ENCODE peak calls at places on chromosome 9, in five cellular contexts. One of them, this sample, is unnamed.

GRCh38 chr9:125493861-125494554 is 213.0 kb downstream of the MAPKAP1 start:
- DNase-seq in mesenchymal stem cell: no peak
- DNase-seq in H1: no peak
- DNase-seq in IMR-90: peak
- DNase-seq in trophoblast cell: no peak
- DNase-seq in this sample: no peak

GRCh38 chr9:99732715-99733114 is 89.0 kb upstream of the NR4A3 start:
- DNase-seq in mesenchymal stem cell: no peak
- DNase-seq in H1: no peak
- DNase-seq in IMR-90: no peak
- DNase-seq in trophoblast cell: no peak
- DNase-seq in this sample: no peak

GRCh38 chr9:78552802-78553201 is 255.9 kb downstream of the PSAT1 start:
- DNase-seq in mesenchymal stem cell: no peak
- DNase-seq in H1: no peak
- DNase-seq in IMR-90: peak
- DNase-seq in trophoblast cell: no peak
- DNase-seq in this sample: no peak

GRCh38 chr9:74379718-74380117 is 117.4 kb upstream of the RORB start:
- DNase-seq in mesenchymal stem cell: no peak
- DNase-seq in H1: peak
- DNase-seq in IMR-90: no peak
- DNase-seq in trophoblast cell: peak
- DNase-seq in this sample: peak

GRCh38 chr9:459491-460444 is 245.1 kb downstream of the DOCK8 start:
- DNase-seq in mesenchymal stem cell: no peak
- DNase-seq in H1: no peak
- DNase-seq in IMR-90: no peak
- DNase-seq in trophoblast cell: no peak
- DNase-seq in this sample: no peak

GRCh38 chr9:95027914-95028854 is 289.3 kb downstream of the FANCC start:
- DNase-seq in mesenchymal stem cell: no peak
- DNase-seq in H1: no peak
- DNase-seq in IMR-90: no peak
- DNase-seq in trophoblast cell: peak
- DNase-seq in this sample: no peak

GRCh38 chr9:16725066-16725465 is 145.4 kb downstream of the BNC2 start:
- DNase-seq in mesenchymal stem cell: no peak
- DNase-seq in H1: no peak
- DNase-seq in IMR-90: no peak
- DNase-seq in trophoblast cell: no peak
- DNase-seq in this sample: no peak

GRCh38 chr9:71746023-71746752 is 22.1 kb downstream of the CEMIP2 start:
- DNase-seq in mesenchymal stem cell: no peak
- DNase-seq in H1: no peak
- DNase-seq in IMR-90: no peak
- DNase-seq in trophoblast cell: no peak
- DNase-seq in this sample: no peak

GRCh38 chr9:69744688-69745380 is 15.0 kb downstream of the PTAR1 start:
- DNase-seq in mesenchymal stem cell: no peak
- DNase-seq in H1: no peak
- DNase-seq in IMR-90: peak
- DNase-seq in trophoblast cell: no peak
- DNase-seq in this sample: no peak

GRCh38 chr9:22142681-22143080 is 133.6 kb upstream of the CDKN2B start:
- DNase-seq in mesenchymal stem cell: peak
- DNase-seq in H1: no peak
- DNase-seq in IMR-90: peak
- DNase-seq in trophoblast cell: no peak
- DNase-seq in this sample: no peak

GRCh38 chr9:136012651-136013050 is 51.5 kb upstream of the UBAC1 start:
- DNase-seq in mesenchymal stem cell: no peak
- DNase-seq in H1: no peak
- DNase-seq in IMR-90: peak
- DNase-seq in trophoblast cell: no peak
- DNase-seq in this sample: no peak

GRCh38 chr9:27540537-27540936 is 10.9 kb upstream of the MOB3B start:
- DNase-seq in mesenchymal stem cell: peak
- DNase-seq in H1: no peak
- DNase-seq in IMR-90: peak
- DNase-seq in trophoblast cell: no peak
- DNase-seq in this sample: no peak

GRCh38 chr9:83220737-83221136 is 157.8 kb upstream of the RASEF start:
- DNase-seq in mesenchymal stem cell: peak
- DNase-seq in H1: no peak
- DNase-seq in IMR-90: peak
- DNase-seq in trophoblast cell: peak
- DNase-seq in this sample: no peak

GRCh38 chr9:77848897-77849296 is 182.7 kb downstream of the GNAQ start:
- DNase-seq in mesenchymal stem cell: peak
- DNase-seq in H1: no peak
- DNase-seq in IMR-90: peak
- DNase-seq in trophoblast cell: peak
- DNase-seq in this sample: no peak

GRCh38 chr9:72674961-72675360 is 153.6 kb downstream of the TMC1 start:
- DNase-seq in mesenchymal stem cell: no peak
- DNase-seq in H1: no peak
- DNase-seq in IMR-90: no peak
- DNase-seq in trophoblast cell: no peak
- DNase-seq in this sample: no peak

GRCh38 chr9:90547896-90548295 is 94.7 kb downstream of the DIRAS2 start:
- DNase-seq in mesenchymal stem cell: peak
- DNase-seq in H1: no peak
- DNase-seq in IMR-90: no peak
- DNase-seq in trophoblast cell: peak
- DNase-seq in this sample: no peak

GRCh38 chr9:131545003-131545785 is at the start of gene PRRT1B:
- DNase-seq in mesenchymal stem cell: no peak
- DNase-seq in H1: no peak
- DNase-seq in IMR-90: no peak
- DNase-seq in trophoblast cell: peak
- DNase-seq in this sample: no peak

GRCh38 chr9:20269620-20270019 is 352.7 kb downstream of the MLLT3 start:
- DNase-seq in mesenchymal stem cell: no peak
- DNase-seq in H1: no peak
- DNase-seq in IMR-90: no peak
- DNase-seq in trophoblast cell: peak
- DNase-seq in this sample: no peak

GRCh38 chr9:96006961-96007360 is 131.5 kb downstream of the ERCC6L2 start:
- DNase-seq in mesenchymal stem cell: peak
- DNase-seq in H1: no peak
- DNase-seq in IMR-90: peak
- DNase-seq in trophoblast cell: peak
- DNase-seq in this sample: no peak

GRCh38 chr9:74322661-74323314 is 174.3 kb upstream of the RORB start:
- DNase-seq in mesenchymal stem cell: no peak
- DNase-seq in H1: no peak
- DNase-seq in IMR-90: no peak
- DNase-seq in trophoblast cell: no peak
- DNase-seq in this sample: no peak

GRCh38 chr9:13139641-13140171 is 139.8 kb downstream of the MPDZ start:
- DNase-seq in mesenchymal stem cell: peak
- DNase-seq in H1: no peak
- DNase-seq in IMR-90: peak
- DNase-seq in trophoblast cell: peak
- DNase-seq in this sample: no peak

GRCh38 chr9:18632624-18633407 is 158.9 kb downstream of the ADAMTSL1 start:
- DNase-seq in mesenchymal stem cell: peak
- DNase-seq in H1: no peak
- DNase-seq in IMR-90: peak
- DNase-seq in trophoblast cell: no peak
- DNase-seq in this sample: no peak

GRCh38 chr9:29214702-29215248 is 1641.5 kb upstream of the C9orf72 start:
- DNase-seq in mesenchymal stem cell: peak
- DNase-seq in H1: no peak
- DNase-seq in IMR-90: no peak
- DNase-seq in trophoblast cell: no peak
- DNase-seq in this sample: peak

GRCh38 chr9:10079284-10079964 is 533.4 kb downstream of the PTPRD start:
- DNase-seq in mesenchymal stem cell: no peak
- DNase-seq in H1: no peak
- DNase-seq in IMR-90: no peak
- DNase-seq in trophoblast cell: no peak
- DNase-seq in this sample: no peak

GRCh38 chr9:121577201-121577600 is 74.2 kb upstream of the DAB2IP start:
- DNase-seq in mesenchymal stem cell: no peak
- DNase-seq in H1: no peak
- DNase-seq in IMR-90: no peak
- DNase-seq in trophoblast cell: no peak
- DNase-seq in this sample: no peak

GRCh38 chr9:4657426-4658159 is 4.5 kb upstream of the PLPP6 start:
- DNase-seq in mesenchymal stem cell: no peak
- DNase-seq in H1: no peak
- DNase-seq in IMR-90: no peak
- DNase-seq in trophoblast cell: no peak
- DNase-seq in this sample: no peak

GRCh38 chr9:78040726-78041125 is 9.1 kb upstream of the GNAQ start:
- DNase-seq in mesenchymal stem cell: no peak
- DNase-seq in H1: no peak
- DNase-seq in IMR-90: no peak
- DNase-seq in trophoblast cell: peak
- DNase-seq in this sample: no peak

GRCh38 chr9:37034320-37034937 is 361 bp upstream of the PAX5 start:
- DNase-seq in mesenchymal stem cell: no peak
- DNase-seq in H1: no peak
- DNase-seq in IMR-90: no peak
- DNase-seq in trophoblast cell: peak
- DNase-seq in this sample: peak

DNA sequence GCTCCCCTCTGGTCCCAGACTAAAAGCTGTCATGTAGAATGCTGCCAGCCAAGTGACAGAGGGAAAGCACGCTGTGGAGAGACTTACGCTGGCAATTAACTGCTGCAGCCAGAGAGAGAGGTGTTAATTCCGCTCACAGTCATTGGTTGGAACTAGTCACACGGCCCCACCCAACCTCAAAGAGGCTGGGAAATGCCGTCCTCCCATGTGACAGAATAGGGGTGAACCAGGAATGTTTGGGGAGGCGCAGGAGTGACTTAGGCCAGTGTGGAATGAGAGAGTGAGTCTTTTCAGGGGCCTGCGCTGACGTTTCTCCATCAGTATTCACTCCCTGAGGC is 87.6 kb downstream of the AMBP start:
- DNase-seq in mesenchymal stem cell: no peak
- DNase-seq in H1: no peak
- DNase-seq in IMR-90: no peak
- DNase-seq in trophoblast cell: no peak
- DNase-seq in this sample: no peak
- H2AK5ac ChIP-seq in mesenchymal stem cell: no peak
- H2AK5ac ChIP-seq in H1: no peak
- H2AK5ac ChIP-seq in IMR-90: no peak
- H2AK5ac ChIP-seq in trophoblast cell: no peak
- H2AK5ac ChIP-seq in this sample: no peak

DNA sequence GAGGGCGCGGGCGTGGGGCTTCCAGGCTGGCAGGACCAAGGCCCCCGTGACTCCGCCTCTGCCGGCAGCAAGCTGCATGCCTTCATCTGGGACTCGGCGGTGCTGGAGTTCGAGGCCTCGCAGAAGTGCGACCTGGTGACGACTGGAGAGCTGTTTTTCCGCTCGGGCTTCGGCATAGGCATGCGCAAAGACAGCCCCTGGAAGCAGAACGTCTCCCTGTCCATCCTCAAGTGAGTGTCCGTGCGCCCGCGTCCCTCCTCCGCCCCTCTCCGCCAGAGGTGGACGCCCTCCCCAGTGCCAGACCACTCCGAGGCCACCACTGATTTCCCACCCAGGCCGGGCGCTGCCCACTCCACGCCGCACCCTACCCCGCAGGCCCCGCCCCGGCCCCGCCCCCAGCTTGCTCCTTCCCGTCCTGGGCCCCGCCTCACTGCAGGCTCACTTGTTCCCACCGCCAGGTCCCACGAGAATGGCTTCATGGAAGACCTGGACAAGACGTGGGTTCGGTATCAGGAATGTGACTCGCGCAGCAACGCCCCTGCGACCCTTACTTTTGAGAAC is 6.7 kb downstream of the LRRC26 start:
- DNase-seq in mesenchymal stem cell: peak
- DNase-seq in H1: no peak
- DNase-seq in IMR-90: no peak
- DNase-seq in trophoblast cell: no peak
- DNase-seq in this sample: peak
- H2AK5ac ChIP-seq in mesenchymal stem cell: no peak
- H2AK5ac ChIP-seq in H1: no peak
- H2AK5ac ChIP-seq in IMR-90: no peak
- H2AK5ac ChIP-seq in trophoblast cell: no peak
- H2AK5ac ChIP-seq in this sample: no peak

GRCh38 chr9:137409515-137409914 is 13.4 kb downstream of the EXD3 start:
- DNase-seq in mesenchymal stem cell: no peak
- DNase-seq in H1: no peak
- DNase-seq in IMR-90: no peak
- DNase-seq in trophoblast cell: no peak
- DNase-seq in this sample: peak

GRCh38 chr9:137411260-137411659 is 11.7 kb downstream of the EXD3 start:
- DNase-seq in mesenchymal stem cell: no peak
- DNase-seq in H1: no peak
- DNase-seq in IMR-90: no peak
- DNase-seq in trophoblast cell: no peak
- DNase-seq in this sample: peak

GRCh38 chr9:137411670-137412380 is 11.1 kb downstream of the EXD3 start:
- DNase-seq in mesenchymal stem cell: peak
- DNase-seq in H1: no peak
- DNase-seq in IMR-90: peak
- DNase-seq in trophoblast cell: peak
- DNase-seq in this sample: peak

GRCh38 chr9:137412431-137412830 is 10.5 kb downstream of the EXD3 start:
- DNase-seq in mesenchymal stem cell: peak
- DNase-seq in H1: no peak
- DNase-seq in IMR-90: peak
- DNase-seq in trophoblast cell: no peak
- DNase-seq in this sample: peak

GRCh38 chr9:137410891-137411249 is 12.1 kb downstream of the EXD3 start:
- DNase-seq in mesenchymal stem cell: no peak
- DNase-seq in H1: no peak
- DNase-seq in IMR-90: no peak
- DNase-seq in trophoblast cell: no peak
- DNase-seq in this sample: peak
- H2AK5ac ChIP-seq in mesenchymal stem cell: peak
- H2AK5ac ChIP-seq in H1: no peak
- H2AK5ac ChIP-seq in IMR-90: peak
- H2AK5ac ChIP-seq in trophoblast cell: no peak
- H2AK5ac ChIP-seq in this sample: no peak

DNA sequence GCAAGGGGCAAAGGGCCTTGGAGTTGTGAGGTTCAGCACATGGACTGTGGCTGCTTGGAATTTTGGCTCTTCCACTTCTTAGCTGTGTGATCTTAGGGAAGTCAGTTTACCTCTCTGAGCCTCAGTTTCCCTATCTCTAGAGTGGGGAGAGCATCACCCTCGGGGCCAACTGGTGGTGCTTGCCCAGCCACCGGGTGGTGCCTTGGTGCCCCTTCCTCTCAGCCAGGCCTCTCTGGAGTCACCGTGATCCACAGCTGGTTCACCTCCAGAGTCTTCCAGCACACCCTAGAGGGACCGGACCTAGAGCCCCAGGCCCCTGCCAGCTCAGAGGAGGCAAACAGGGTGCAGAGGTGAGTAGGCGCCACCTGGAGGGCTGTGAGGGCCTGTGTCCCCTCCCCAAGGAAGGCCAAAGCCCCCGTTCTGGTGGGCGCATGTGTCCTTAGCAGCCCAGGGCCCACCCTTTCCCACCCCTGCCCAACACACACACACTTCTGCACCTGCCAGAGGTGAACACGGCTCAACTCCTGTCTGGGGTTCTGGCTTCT is 7.7 kb downstream of the ADGRD2 start:
- DNase-seq in mesenchymal stem cell: no peak
- DNase-seq in H1: no peak
- DNase-seq in IMR-90: no peak
- DNase-seq in trophoblast cell: no peak
- DNase-seq in this sample: peak
- H2AK5ac ChIP-seq in mesenchymal stem cell: no peak
- H2AK5ac ChIP-seq in H1: no peak
- H2AK5ac ChIP-seq in IMR-90: no peak
- H2AK5ac ChIP-seq in trophoblast cell: no peak
- H2AK5ac ChIP-seq in this sample: no peak